ENCODE peak calls at places on chromosome X, in seven cellular contexts. A is cardiac muscle cell, M is SW480, I is body of pancreas, G is NCI-H446, C is left ventricle myocardium inferior, F is tibial nerve. Q is an unnamed sample.

GRCh38 chrX:130009658-130010223 is 27.3 kb downstream of the BCORL1 start:
- DNase-seq in A (no peak), M (no peak), I (no peak), G (no peak), C (no peak), F (no peak), Q (no peak)

GRCh38 chrX:66638591-66639500 is at the start of gene EDA2R:
- DNase-seq in A (peak; percentile 80), M (peak; percentile 59), I (peak; percentile 41), G (no peak), C (no peak), F (no peak), Q (peak; percentile 46)

GRCh38 chrX:112636951-112637541 is 42.7 kb downstream of the LHFPL1 start:
- DNase-seq in A (peak; percentile 33), M (no peak), I (no peak), G (no peak), C (no peak), F (no peak), Q (no peak)

GRCh38 chrX:55312655-55313054 is 47.9 kb upstream of the PAGE3 start:
- DNase-seq in A (no peak), M (no peak), I (no peak), G (no peak), C (no peak), F (no peak), Q (no peak)

GRCh38 chrX:12981880-12982279 is 7.0 kb downstream of the TMSB4X start:
- DNase-seq in A (no peak), M (peak; percentile 72), I (no peak), G (no peak), C (no peak), F (no peak), Q (no peak)

GRCh38 chrX:154426916-154427792 is 1.3 kb upstream of the ATP6AP1 start:
- DNase-seq in A (no peak), M (no peak), I (no peak), G (no peak), C (no peak), F (no peak), Q (no peak)

GRCh38 chrX:50068293-50068568 is 132.6 kb downstream of the AKAP4 start:
- DNase-seq in A (no peak), M (no peak), I (no peak), G (no peak), C (no peak), F (no peak), Q (no peak)

GRCh38 chrX:42837747-42838146 is 59.8 kb upstream of the PPP1R2C start:
- DNase-seq in A (no peak), M (no peak), I (no peak), G (no peak), C (no peak), F (no peak), Q (no peak)

GRCh38 chrX:132120913-132121312 is 6.9 kb downstream of the FRMD7 start:
- DNase-seq in A (no peak), M (no peak), I (no peak), G (no peak), C (no peak), F (no peak), Q (no peak)

GRCh38 chrX:148871422-148872152 is 371.2 kb downstream of the AFF2 start:
- DNase-seq in A (peak; percentile 87), M (peak; percentile 16), I (no peak), G (no peak), C (no peak), F (no peak), Q (peak; percentile 5)